ENCODE peak calls at places on chromosomes 6 and 20, in ten cellular contexts. One of them, this sample, is unnamed.

GRCh38 chr6:129041563-129041962 is 158.6 kb downstream of the LAMA2 start:
- DNase-seq in neural crest cell: no peak
- DNase-seq in IMR-90: no peak
- DNase-seq in fibroblast of gingiva: no peak
- DNase-seq in non-pigmented ciliary epithelial cell: no peak
- DNase-seq in RPMI8226: no peak
- DNase-seq in NB4: no peak
- DNase-seq in GM23248: no peak
- DNase-seq in NCI-H774: no peak
- DNase-seq in stimulated activated naive B cell treated with anti-CD40 and anti-IgM and Interleukin-4, amounts not matched to agents 10 μg/mL and 1 μg/mL and 100 μg/mL, for 72 hours: no peak
- DNase-seq in this sample: no peak

GRCh38 chr20:63064745-63065711 is 58.3 kb upstream of the BHLHE23 start:
- DNase-seq in neural crest cell: no peak
- DNase-seq in IMR-90: no peak
- DNase-seq in fibroblast of gingiva: no peak
- DNase-seq in non-pigmented ciliary epithelial cell: no peak
- DNase-seq in RPMI8226: peak; percentile 91
- DNase-seq in NB4: no peak
- DNase-seq in GM23248: no peak
- DNase-seq in NCI-H774: peak; percentile 52
- DNase-seq in stimulated activated naive B cell treated with anti-CD40 and anti-IgM and Interleukin-4, amounts not matched to agents 10 μg/mL and 1 μg/mL and 100 μg/mL, for 72 hours: no peak
- DNase-seq in this sample: no peak

GRCh38 chr6:13761361-13762036 is 49.9 kb upstream of the RANBP9 start:
- DNase-seq in neural crest cell: no peak
- DNase-seq in IMR-90: peak; percentile 25
- DNase-seq in fibroblast of gingiva: peak; percentile 92
- DNase-seq in non-pigmented ciliary epithelial cell: no peak
- DNase-seq in RPMI8226: no peak
- DNase-seq in NB4: no peak
- DNase-seq in GM23248: peak; percentile 80
- DNase-seq in NCI-H774: no peak
- DNase-seq in stimulated activated naive B cell treated with anti-CD40 and anti-IgM and Interleukin-4, amounts not matched to agents 10 μg/mL and 1 μg/mL and 100 μg/mL, for 72 hours: no peak
- DNase-seq in this sample: no peak

GRCh38 chr6:15026832-15027231 is 219.0 kb upstream of the JARID2 start:
- DNase-seq in neural crest cell: no peak
- DNase-seq in IMR-90: peak; percentile 53
- DNase-seq in fibroblast of gingiva: peak; percentile 70
- DNase-seq in non-pigmented ciliary epithelial cell: no peak
- DNase-seq in RPMI8226: no peak
- DNase-seq in NB4: no peak
- DNase-seq in GM23248: no peak
- DNase-seq in NCI-H774: peak; percentile 78
- DNase-seq in stimulated activated naive B cell treated with anti-CD40 and anti-IgM and Interleukin-4, amounts not matched to agents 10 μg/mL and 1 μg/mL and 100 μg/mL, for 72 hours: no peak
- DNase-seq in this sample: no peak

GRCh38 chr6:34396518-34396917 is 4.0 kb upstream of the NUDT3 start:
- DNase-seq in neural crest cell: no peak
- DNase-seq in IMR-90: no peak
- DNase-seq in fibroblast of gingiva: no peak
- DNase-seq in non-pigmented ciliary epithelial cell: no peak
- DNase-seq in RPMI8226: no peak
- DNase-seq in NB4: no peak
- DNase-seq in GM23248: no peak
- DNase-seq in NCI-H774: no peak
- DNase-seq in stimulated activated naive B cell treated with anti-CD40 and anti-IgM and Interleukin-4, amounts not matched to agents 10 μg/mL and 1 μg/mL and 100 μg/mL, for 72 hours: no peak
- DNase-seq in this sample: no peak

GRCh38 chr6:121961726-121962125 is 437.7 kb upstream of the HSF2 start:
- DNase-seq in neural crest cell: no peak
- DNase-seq in IMR-90: no peak
- DNase-seq in fibroblast of gingiva: no peak
- DNase-seq in non-pigmented ciliary epithelial cell: no peak
- DNase-seq in RPMI8226: no peak
- DNase-seq in NB4: no peak
- DNase-seq in GM23248: no peak
- DNase-seq in NCI-H774: no peak
- DNase-seq in stimulated activated naive B cell treated with anti-CD40 and anti-IgM and Interleukin-4, amounts not matched to agents 10 μg/mL and 1 μg/mL and 100 μg/mL, for 72 hours: no peak
- DNase-seq in this sample: no peak

GRCh38 chr6:109424946-109425345 is 15.5 kb downstream of the PPIL6 start:
- DNase-seq in neural crest cell: no peak
- DNase-seq in IMR-90: peak; percentile 10
- DNase-seq in fibroblast of gingiva: no peak
- DNase-seq in non-pigmented ciliary epithelial cell: no peak
- DNase-seq in RPMI8226: no peak
- DNase-seq in NB4: no peak
- DNase-seq in GM23248: no peak
- DNase-seq in NCI-H774: no peak
- DNase-seq in stimulated activated naive B cell treated with anti-CD40 and anti-IgM and Interleukin-4, amounts not matched to agents 10 μg/mL and 1 μg/mL and 100 μg/mL, for 72 hours: no peak
- DNase-seq in this sample: no peak

GRCh38 chr6:150891886-150892485 is 26.5 kb downstream of the MTHFD1L start:
- DNase-seq in neural crest cell: peak; percentile 74
- DNase-seq in IMR-90: peak; percentile 88
- DNase-seq in fibroblast of gingiva: peak; percentile 67
- DNase-seq in non-pigmented ciliary epithelial cell: peak; percentile 64
- DNase-seq in RPMI8226: peak; percentile 70
- DNase-seq in NB4: peak; percentile 75
- DNase-seq in GM23248: peak; percentile 82
- DNase-seq in NCI-H774: peak; percentile 76
- DNase-seq in stimulated activated naive B cell treated with anti-CD40 and anti-IgM and Interleukin-4, amounts not matched to agents 10 μg/mL and 1 μg/mL and 100 μg/mL, for 72 hours: peak; percentile 35
- DNase-seq in this sample: no peak

GRCh38 chr20:53061709-53062108 is 89.6 kb downstream of the TSHZ2 start:
- DNase-seq in neural crest cell: no peak
- DNase-seq in IMR-90: no peak
- DNase-seq in fibroblast of gingiva: no peak
- DNase-seq in non-pigmented ciliary epithelial cell: no peak
- DNase-seq in RPMI8226: no peak
- DNase-seq in NB4: no peak
- DNase-seq in GM23248: no peak
- DNase-seq in NCI-H774: no peak
- DNase-seq in stimulated activated naive B cell treated with anti-CD40 and anti-IgM and Interleukin-4, amounts not matched to agents 10 μg/mL and 1 μg/mL and 100 μg/mL, for 72 hours: no peak
- DNase-seq in this sample: no peak

GRCh38 chr20:40251284-40251932 is 437.6 kb downstream of the MAFB start:
- DNase-seq in neural crest cell: no peak
- DNase-seq in IMR-90: peak; percentile 15
- DNase-seq in fibroblast of gingiva: no peak
- DNase-seq in non-pigmented ciliary epithelial cell: no peak
- DNase-seq in RPMI8226: peak; percentile 14
- DNase-seq in NB4: peak; percentile 62
- DNase-seq in GM23248: peak; percentile 60
- DNase-seq in NCI-H774: no peak
- DNase-seq in stimulated activated naive B cell treated with anti-CD40 and anti-IgM and Interleukin-4, amounts not matched to agents 10 μg/mL and 1 μg/mL and 100 μg/mL, for 72 hours: no peak
- DNase-seq in this sample: peak; percentile 5

GRCh38 chr6:109304284-109305015 is 77.8 kb downstream of the CD164 start:
- DNase-seq in neural crest cell: no peak
- DNase-seq in IMR-90: no peak
- DNase-seq in fibroblast of gingiva: no peak
- DNase-seq in non-pigmented ciliary epithelial cell: no peak
- DNase-seq in RPMI8226: no peak
- DNase-seq in NB4: peak; percentile 90
- DNase-seq in GM23248: peak; percentile 26
- DNase-seq in NCI-H774: peak; percentile 29
- DNase-seq in stimulated activated naive B cell treated with anti-CD40 and anti-IgM and Interleukin-4, amounts not matched to agents 10 μg/mL and 1 μg/mL and 100 μg/mL, for 72 hours: peak; percentile 19
- DNase-seq in this sample: no peak

GRCh38 chr20:571754-572331 is 28.3 kb upstream of the CSNK2A1 start:
- DNase-seq in neural crest cell: no peak
- DNase-seq in IMR-90: no peak
- DNase-seq in fibroblast of gingiva: no peak
- DNase-seq in non-pigmented ciliary epithelial cell: no peak
- DNase-seq in RPMI8226: peak; percentile 39
- DNase-seq in NB4: no peak
- DNase-seq in GM23248: peak; percentile 24
- DNase-seq in NCI-H774: no peak
- DNase-seq in stimulated activated naive B cell treated with anti-CD40 and anti-IgM and Interleukin-4, amounts not matched to agents 10 μg/mL and 1 μg/mL and 100 μg/mL, for 72 hours: no peak
- DNase-seq in this sample: no peak

GRCh38 chr6:160174681-160175080 is 53.1 kb downstream of the SLC22A1 start:
- DNase-seq in neural crest cell: no peak
- DNase-seq in IMR-90: no peak
- DNase-seq in fibroblast of gingiva: no peak
- DNase-seq in non-pigmented ciliary epithelial cell: no peak
- DNase-seq in RPMI8226: no peak
- DNase-seq in NB4: no peak
- DNase-seq in GM23248: no peak
- DNase-seq in NCI-H774: no peak
- DNase-seq in stimulated activated naive B cell treated with anti-CD40 and anti-IgM and Interleukin-4, amounts not matched to agents 10 μg/mL and 1 μg/mL and 100 μg/mL, for 72 hours: no peak
- DNase-seq in this sample: no peak

GRCh38 chr20:40287683-40288082 is 401.4 kb downstream of the MAFB start:
- DNase-seq in neural crest cell: no peak
- DNase-seq in IMR-90: no peak
- DNase-seq in fibroblast of gingiva: no peak
- DNase-seq in non-pigmented ciliary epithelial cell: no peak
- DNase-seq in RPMI8226: no peak
- DNase-seq in NB4: no peak
- DNase-seq in GM23248: no peak
- DNase-seq in NCI-H774: no peak
- DNase-seq in stimulated activated naive B cell treated with anti-CD40 and anti-IgM and Interleukin-4, amounts not matched to agents 10 μg/mL and 1 μg/mL and 100 μg/mL, for 72 hours: no peak
- DNase-seq in this sample: no peak

GRCh38 chr6:156017838-156018237 is 562.2 kb upstream of the NOX3 start:
- DNase-seq in neural crest cell: no peak
- DNase-seq in IMR-90: peak; percentile 92
- DNase-seq in fibroblast of gingiva: peak; percentile 2
- DNase-seq in non-pigmented ciliary epithelial cell: peak; percentile 20
- DNase-seq in RPMI8226: no peak
- DNase-seq in NB4: no peak
- DNase-seq in GM23248: peak; percentile 15
- DNase-seq in NCI-H774: no peak
- DNase-seq in stimulated activated naive B cell treated with anti-CD40 and anti-IgM and Interleukin-4, amounts not matched to agents 10 μg/mL and 1 μg/mL and 100 μg/mL, for 72 hours: no peak
- DNase-seq in this sample: no peak

GRCh38 chr6:19839237-19839546 is 2.0 kb downstream of the ID4 start:
- DNase-seq in neural crest cell: no peak
- DNase-seq in IMR-90: peak; percentile 7
- DNase-seq in fibroblast of gingiva: no peak
- DNase-seq in non-pigmented ciliary epithelial cell: no peak
- DNase-seq in RPMI8226: no peak
- DNase-seq in NB4: no peak
- DNase-seq in GM23248: no peak
- DNase-seq in NCI-H774: no peak
- DNase-seq in stimulated activated naive B cell treated with anti-CD40 and anti-IgM and Interleukin-4, amounts not matched to agents 10 μg/mL and 1 μg/mL and 100 μg/mL, for 72 hours: no peak
- DNase-seq in this sample: no peak

GRCh38 chr6:30091577-30092381 is 16.2 kb upstream of the RNF39 start:
- DNase-seq in neural crest cell: no peak
- DNase-seq in IMR-90: peak; percentile 59
- DNase-seq in fibroblast of gingiva: peak; percentile 66
- DNase-seq in non-pigmented ciliary epithelial cell: no peak
- DNase-seq in RPMI8226: no peak
- DNase-seq in NB4: peak; percentile 34
- DNase-seq in GM23248: peak; percentile 89
- DNase-seq in NCI-H774: no peak
- DNase-seq in stimulated activated naive B cell treated with anti-CD40 and anti-IgM and Interleukin-4, amounts not matched to agents 10 μg/mL and 1 μg/mL and 100 μg/mL, for 72 hours: no peak
- DNase-seq in this sample: no peak

This sample was measured in GM12892.